ENCODE peak calls at places on chromosomes 5 and 9, in six cellular contexts. F, L, G, Y, I and E are unnamed samples.

GRCh38 chr5:132474881-132475511 is 15.6 kb downstream of the IRF1 start:
- DNase-seq in F (no peak), L (no peak), G (peak; percentile 32), Y (no peak), I (no peak), E (no peak)

GRCh38 chr9:90659626-90660364 is 17.2 kb upstream of the DIRAS2 start:
- DNase-seq in F (no peak), L (no peak), G (no peak), Y (no peak), I (no peak), E (no peak)

GRCh38 chr5:139215176-139215975 is 17.2 kb upstream of the SIL1 start:
- DNase-seq in F (no peak), L (no peak), G (peak; percentile 12), Y (no peak), I (no peak), E (no peak)

GRCh38 chr5:118863345-118863744 is 125.0 kb downstream of the DTWD2 start:
- DNase-seq in F (no peak), L (no peak), G (no peak), Y (no peak), I (no peak), E (no peak)

GRCh38 chr9:38145526-38146053 is 76.6 kb upstream of the SHB start:
- DNase-seq in F (no peak), L (no peak), G (peak; percentile 30), Y (no peak), I (no peak), E (no peak)

GRCh38 chr5:176530983-176531901 is 6.0 kb downstream of the RNF44 start:
- DNase-seq in F (no peak), L (no peak), G (no peak), Y (no peak), I (no peak), E (no peak)

GRCh38 chr5:67548520-67549262 is 352.1 kb upstream of the CD180 start:
- DNase-seq in F (no peak), L (no peak), G (no peak), Y (no peak), I (no peak), E (no peak)

GRCh38 chr9:137988051-137988450 is 110.5 kb downstream of the CACNA1B start:
- DNase-seq in F (no peak), L (no peak), G (no peak), Y (no peak), I (no peak), E (no peak)

GRCh38 chr5:132103380-132103951 is 29.9 kb downstream of the CSF2 start:
- DNase-seq in F (peak; percentile 45), L (peak; percentile 87), G (peak; percentile 79), Y (peak; percentile 81), I (peak; percentile 44), E (peak; percentile 93)